ENCODE peak calls at places on chromosomes 7 and 10, in nine cellular contexts. Y is psoas muscle, M is BE2C, B is GM23338, U is spleen, L is testis, T is lower lobe of right lung, Q is pancreas, O is SJSA1. V is an unnamed sample.
A peak's percentile ranks its signal among the peaks of the same experiment; 100 is the strongest.

GRCh38 chr7:104029765-104030164 is 40.3 kb upstream of the RELN start:
- DNase-seq in O (no peak), T (no peak), L (no peak), Y (no peak), M (no peak), U (no peak), B (no peak), Q (no peak), V (no peak)

GRCh38 chr7:131462059-131462458 is 94.4 kb downstream of the PODXL start:
- DNase-seq in M (no peak), U (no peak), O (no peak), T (no peak), Q (no peak), B (no peak), Y (no peak), L (no peak), V (no peak)

GRCh38 chr7:12564996-12565764 is 5.3 kb upstream of the SCIN start:
- DNase-seq in T (no peak), L (no peak), U (no peak), Q (no peak), M (no peak), Y (no peak), B (no peak), O (no peak), V (no peak)

GRCh38 chr10:86888585-86889381 is 68.6 kb downstream of the MMRN2 start:
- DNase-seq in Q (no peak), U (no peak), L (no peak), T (no peak), M (no peak), O (no peak), B (no peak), Y (no peak), V (no peak)

GRCh38 chr10:59792812-59793211 is 39.6 kb upstream of the MRLN start:
- DNase-seq in B (no peak), U (no peak), Y (no peak), Q (no peak), L (no peak), T (no peak), M (no peak), O (no peak), V (no peak)

GRCh38 chr10:124007102-124007772 is 86.2 kb downstream of the CHST15 start:
- DNase-seq in B (no peak), T (no peak), Y (no peak), L (no peak), U (peak; percentile 54), O (no peak), M (no peak), Q (no peak), V (no peak)

GRCh38 chr10:48731141-48731540 is 46.5 kb downstream of the WDFY4 start:
- DNase-seq in O (peak; percentile 30), M (no peak), U (no peak), Q (no peak), B (no peak), Y (no peak), L (no peak), T (no peak), V (no peak)

GRCh38 chr10:12635127-12635541 is 285.8 kb downstream of the CAMK1D start:
- DNase-seq in B (no peak), Q (no peak), T (no peak), M (no peak), U (no peak), O (no peak), L (no peak), Y (no peak), V (no peak)

GRCh38 chr7:2209146-2209960 is 23.4 kb downstream of the MAD1L1 start:
- DNase-seq in M (peak; percentile 88), Y (peak; percentile 75), U (peak; percentile 87), B (peak; percentile 89), Q (no peak), T (peak; percentile 72), O (peak; percentile 74), L (peak; percentile 85), V (peak; percentile 29)

GRCh38 chr10:99605351-99605750 is 14.9 kb downstream of the SLC25A28 start:
- DNase-seq in T (no peak), U (no peak), Q (no peak), M (no peak), L (no peak), B (no peak), O (no peak), Y (no peak), V (no peak)

GRCh38 chr7:46283852-46284251 is 362.8 kb upstream of the IGFBP3 start:
- DNase-seq in T (no peak), L (no peak), B (peak; percentile 8), M (no peak), O (no peak), Y (peak; percentile 25), U (no peak), Q (no peak), V (no peak)

DNA sequence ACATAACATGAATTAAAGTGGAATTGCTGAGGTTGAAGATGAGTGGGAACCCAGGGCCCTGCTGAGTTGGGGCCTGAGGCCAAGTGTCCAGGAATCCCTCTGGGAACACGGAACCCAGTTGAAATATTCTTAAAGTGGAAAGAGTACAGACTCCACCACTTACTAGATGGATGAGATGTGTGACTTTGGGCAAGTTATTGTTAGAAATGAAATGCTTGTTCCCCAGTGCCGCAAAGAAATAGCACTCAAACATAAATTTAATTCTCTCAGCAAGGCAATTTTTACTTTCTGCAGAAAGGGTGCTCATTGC is 54.5 kb downstream of the CCNY start:
- DNase-seq in O (no peak), B (no peak), L (no peak), M (no peak), U (no peak), Y (no peak), T (no peak), Q (no peak), V (no peak)
- H3K4me3 ChIP-seq in O (no peak overlapping the region), B (no peak overlapping the region), L (no peak overlapping the region), M (no peak overlapping the region), U (no peak overlapping the region), Y (no peak overlapping the region), T (no peak overlapping the region), Q (no peak overlapping the region), V (no peak overlapping the region)

GRCh38 chr7:74475987-74476350 is 22.3 kb downstream of the GTF2IRD1 start:
- DNase-seq in Y (no peak), L (no peak), O (no peak), M (no peak), T (no peak), U (no peak), Q (no peak), B (no peak), V (no peak)
- H3K4me1 ChIP-seq in Y (peaks cover 49% of the 10 kb centered on the region), L (peaks cover 41% of the 10 kb centered on the region), O (peaks cover 36% of the 10 kb centered on the region), M (peaks cover 20% of the 10 kb centered on the region), T (peaks cover 47% of the 10 kb centered on the region), U (peaks cover 28% of the 10 kb centered on the region), Q (peaks cover 35% of the 10 kb centered on the region), B (peaks cover 16% of the 10 kb centered on the region), V (no peaks in the 10 kb centered on the region)

GRCh38 chr7:128841171-128841690 is 11.0 kb downstream of the FLNC start:
- DNase-seq in M (no peak), T (peak; percentile 46), O (peak; percentile 39), B (no peak), Y (peak; percentile 53), U (no peak), Q (no peak), L (no peak), V (no peak)
- H3K36me3 ChIP-seq in M (peaks cover 38% of the 10 kb centered on the region), T (no peaks in the 10 kb centered on the region), O (peaks cover 94% of the 10 kb centered on the region), B (no peaks in the 10 kb centered on the region), Y (no peaks in the 10 kb centered on the region), U (no peaks in the 10 kb centered on the region), Q (no peaks in the 10 kb centered on the region), L (no peaks in the 10 kb centered on the region), V (no peaks in the 10 kb centered on the region)

GRCh38 chr10:102775201-102775972 is 31.6 kb downstream of the WBP1L start:
- DNase-seq in T (no peak), Y (peak; percentile 80), L (peak; percentile 79), Q (no peak), O (no peak), U (no peak), M (no peak), B (no peak), V (no peak)
- H3K4me3 ChIP-seq in T (peak overlapping the region; percentile 39), Y (peak overlapping the region; percentile 81), L (peak overlapping the region; percentile 17), Q (no peak overlapping the region), O (peak overlapping the region; percentile 18), U (no peak overlapping the region), M (peak overlapping the region; percentile 6), B (peak overlapping the region; percentile 39), V (no peak overlapping the region)